ENCODE peak calls at places on chromosomes 3 and 15, in eight cellular contexts. G is GM23338, Z is Karpas-422, M is HCT116, W is PC-9, E is hepatocyte, Q is MM.1S, C is GM23248. F is an unnamed sample. For H3K9me2, the result is how much of the 10 kb centered on the place peaks cover.

GRCh38 chr3:107222927-107223326 is 154.3 kb upstream of the CCDC54 start:
- DNase-seq in E (no peak), Z (no peak), W (peak), G (no peak), M (no peak), C (peak), Q (no peak), F (no peak)

GRCh38 chr3:171874879-171875278 is 31.7 kb downstream of the TMEM212 start:
- DNase-seq in M (no peak), W (no peak), Z (no peak), G (no peak), Q (no peak), C (peak), E (no peak), F (no peak)

GRCh38 chr3:195855471-195856409 is 44.0 kb upstream of the MUC4 start:
- DNase-seq in W (no peak), Z (no peak), Q (no peak), G (no peak), M (no peak), E (no peak), C (no peak), F (peak)

GRCh38 chr3:2628117-2628516 is 482.1 kb downstream of the IL5RA start:
- DNase-seq in Z (no peak), G (peak), E (no peak), Q (no peak), M (no peak), C (no peak), W (no peak), F (no peak)

GRCh38 chr3:55330355-55330754 is 156.8 kb downstream of the WNT5A start:
- DNase-seq in Q (no peak), M (no peak), E (peak), W (peak), C (peak), G (no peak), Z (no peak), F (no peak)

GRCh38 chr15:59353994-59354951 is 18.4 kb downstream of the MYO1E start:
- DNase-seq in G (peak), M (no peak), Z (no peak), Q (no peak), C (no peak), E (no peak), W (no peak), F (no peak)

GRCh38 chr15:76150508-76150907 is 90.7 kb downstream of the TMEM266 start:
- DNase-seq in W (no peak), Z (peak), C (peak), E (no peak), M (no peak), Q (no peak), G (no peak), F (no peak)

GRCh38 chr3:62755285-62755684 is 119.9 kb downstream of the CADPS start:
- DNase-seq in E (no peak), G (no peak), Q (no peak), M (no peak), W (no peak), Z (peak), C (peak), F (peak)

GRCh38 chr3:69204315-69204957 is 82.0 kb upstream of the LMOD3 start:
- DNase-seq in C (peak), W (no peak), Q (no peak), M (no peak), G (no peak), E (peak), Z (no peak), F (no peak)

GRCh38 chr3:12897537-12898289 is 56.3 kb upstream of the RPL32 start:
- DNase-seq in W (no peak), E (no peak), G (no peak), M (no peak), Z (no peak), Q (peak), C (no peak), F (no peak)

GRCh38 chr3:129824926-129825541 is 68.5 kb downstream of the TMCC1 start:
- DNase-seq in W (peak), C (peak), G (peak), E (peak), Z (peak), Q (peak), M (peak), F (peak)

GRCh38 chr3:41498847-41499246 is 299.5 kb downstream of the CTNNB1 start:
- DNase-seq in W (no peak), Q (no peak), M (no peak), E (no peak), G (no peak), C (no peak), Z (no peak), F (no peak)

GRCh38 chr15:96303503-96304054 is 26.9 kb upstream of the NR2F2 start:
- DNase-seq in E (no peak), Z (no peak), W (no peak), G (no peak), C (no peak), M (no peak), Q (no peak), F (no peak)

GRCh38 chr15:38688761-38689160 is 124.1 kb upstream of the RASGRP1 start:
- DNase-seq in E (no peak), G (no peak), Q (no peak), Z (no peak), C (no peak), M (no peak), W (no peak), F (peak)

GRCh38 chr3:14222457-14222856 is 43.8 kb downstream of the LSM3 start:
- DNase-seq in G (no peak), C (no peak), W (no peak), Q (no peak), E (no peak), Z (no peak), M (no peak), F (no peak)

GRCh38 chr3:49903451-49904424 is at the start of gene MST1R:
- DNase-seq in W (peak), M (peak), E (peak), G (peak), Q (peak), Z (peak), C (peak), F (no peak)

GRCh38 chr3:131762981-131763380 is 260.2 kb upstream of the MRPL3 start:
- DNase-seq in Z (no peak), Q (no peak), C (peak), M (no peak), W (no peak), G (no peak), E (no peak), F (no peak)

GRCh38 chr15:76972420-76973361 is 22.2 kb upstream of the PSTPIP1 start:
- DNase-seq in E (peak), W (no peak), Z (no peak), M (no peak), G (no peak), C (peak), Q (no peak), F (no peak)

GRCh38 chr15:47991376-47991775 is 129.4 kb upstream of the SLC24A5 start:
- DNase-seq in G (no peak), Z (no peak), W (no peak), E (no peak), C (peak), Q (no peak), M (no peak), F (no peak)

GRCh38 chr3:126418661-126419131 is 24.0 kb downstream of the CFAP100 start:
- DNase-seq in M (no peak), W (no peak), G (no peak), Z (no peak), E (no peak), Q (no peak), C (no peak), F (no peak)

GRCh38 chr15:100123611-100124010 is 218.2 kb downstream of the ADAMTS17 start:
- DNase-seq in M (no peak), E (no peak), Q (no peak), W (no peak), G (no peak), Z (no peak), C (no peak), F (no peak)

GRCh38 chr15:58748787-58749531 is 548 bp downstream of the ADAM10 start:
- DNase-seq in Q (peak), C (peak), E (peak), W (no peak), Z (peak), G (peak), M (no peak), F (peak)

GRCh38 chr15:74627766-74628165 is 12.1 kb downstream of the CLK3 start:
- DNase-seq in Q (no peak), Z (no peak), E (no peak), C (no peak), M (no peak), W (no peak), G (no peak), F (no peak)

GRCh38 chr15:60137711-60138396 is 133.7 kb downstream of the FOXB1 start:
- DNase-seq in W (peak), G (no peak), M (no peak), C (peak), E (no peak), Q (no peak), Z (no peak), F (no peak)

GRCh38 chr3:190252080-190252479 is 70.2 kb downstream of the CLDN1 start:
- DNase-seq in Q (no peak), M (no peak), E (peak), C (peak), Z (no peak), G (no peak), W (peak), F (no peak)

GRCh38 chr3:133292251-133292650 is 107.6 kb upstream of the BFSP2 start:
- DNase-seq in C (no peak), M (no peak), E (no peak), Q (no peak), Z (no peak), W (no peak), G (no peak), F (no peak)

GRCh38 chr15:39251413-39252197 is 329.3 kb upstream of the THBS1 start:
- DNase-seq in E (no peak), G (no peak), W (no peak), C (no peak), Q (no peak), Z (no peak), M (no peak), F (no peak)

GRCh38 chr3:124926426-124927116 is 8.0 kb downstream of the MUC13 start:
- DNase-seq in M (no peak), Q (no peak), Z (no peak), E (no peak), W (no peak), G (no peak), C (peak), F (no peak)

GRCh38 chr3:183477801-183478456 is 49.5 kb upstream of the MCF2L2 start:
- DNase-seq in M (no peak), E (no peak), G (no peak), Z (no peak), Q (no peak), C (no peak), W (no peak), F (no peak)

GRCh38 chr15:52567886-52568568 is 803 bp downstream of the ARPP19 start:
- DNase-seq in M (peak), C (peak), G (peak), W (peak), Q (peak), Z (peak), E (peak), F (peak)

GRCh38 chr3:64174328-64174727 is 50.9 kb downstream of the PRICKLE2 start:
- DNase-seq in G (no peak), Q (no peak), Z (no peak), W (peak), C (no peak), M (no peak), E (peak), F (no peak)

GRCh38 chr3:178275793-178276192 is 260.4 kb upstream of the KCNMB2 start:
- DNase-seq in G (no peak), C (peak), E (no peak), W (no peak), Q (no peak), M (no peak), Z (no peak), F (no peak)

DNA sequence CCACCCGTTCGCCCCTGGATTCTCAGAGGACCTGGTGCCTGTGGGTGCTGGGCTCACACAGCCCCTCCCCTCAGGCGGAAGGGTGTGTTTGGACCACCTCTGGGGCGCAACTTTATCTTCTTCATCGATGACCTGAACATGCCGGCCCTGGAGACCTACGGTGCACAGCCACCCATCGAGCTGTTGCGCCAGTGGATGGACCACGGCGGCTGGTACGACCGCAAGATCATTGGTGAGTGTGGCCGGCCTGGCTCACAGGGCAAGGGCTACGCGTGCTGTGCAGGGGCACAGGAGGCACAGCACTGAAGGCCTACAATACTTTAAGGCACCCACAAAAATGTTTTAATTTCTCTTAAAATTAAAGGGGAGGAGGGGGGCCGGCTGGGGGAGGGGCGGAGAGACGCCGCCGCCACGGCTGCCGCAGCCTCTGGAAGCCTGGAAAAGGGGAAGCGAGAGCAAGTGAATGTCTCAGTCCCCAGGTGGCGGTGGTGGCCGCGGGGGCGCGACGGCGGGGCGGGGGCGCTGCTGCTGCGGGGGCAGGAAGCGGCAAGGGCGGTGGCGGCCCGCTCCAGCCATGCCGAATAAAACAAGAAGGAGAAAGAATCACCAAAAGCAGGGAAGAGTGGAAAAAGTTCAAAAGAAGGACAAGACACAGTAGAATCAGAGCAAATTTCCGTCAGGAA is 56.8 kb downstream of the DNAH1 start:
- DNase-seq in G (peak), W (no peak), Z (peak), E (no peak), M (no peak), Q (no peak), C (no peak), F (peak)
- H3K9me2 ChIP-seq in G (under half), W (under half), Z (under half), E (under half), M (under half), Q (under half), C (under half), F (under half)

GRCh38 chr3:42839616-42840015 is 30.4 kb downstream of the ACKR2 start:
- DNase-seq in G (peak), Q (peak), Z (peak), C (peak), W (peak), E (peak), M (peak), F (peak)

GRCh38 chr3:42836545-42837123 is 27.4 kb downstream of the ACKR2 start:
- DNase-seq in Q (no peak), G (no peak), C (no peak), Z (no peak), M (no peak), E (no peak), W (no peak), F (no peak)

GRCh38 chr3:42843730-42844713 is 31.7 kb downstream of the CYP8B1 start:
- DNase-seq in Z (no peak), M (no peak), G (peak), Q (no peak), W (no peak), C (no peak), E (no peak), F (no peak)

GRCh38 chr3:42841332-42841731 is 32.1 kb downstream of the ACKR2 start:
- DNase-seq in E (no peak), M (no peak), Z (no peak), Q (no peak), G (no peak), W (no peak), C (no peak), F (no peak)

DNA sequence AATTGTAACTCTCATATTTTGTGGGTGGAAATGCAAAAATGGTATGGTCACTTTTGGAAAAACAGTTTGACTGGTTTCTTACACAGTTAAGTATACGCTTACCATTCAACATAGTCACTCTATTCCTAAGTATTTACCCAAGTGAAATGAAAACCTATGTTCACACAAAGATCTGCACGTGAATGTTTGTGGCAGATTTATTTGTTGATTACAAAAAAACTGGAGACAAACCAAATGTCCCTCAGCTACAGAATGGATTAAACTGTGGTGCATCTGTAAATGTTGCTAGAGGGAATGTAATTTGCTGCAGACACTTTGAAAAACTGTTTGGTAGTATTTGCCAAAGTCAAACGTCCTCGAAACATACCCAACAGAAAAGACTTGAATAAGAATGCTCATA is 29.3 kb downstream of the ACKR2 start:
- DNase-seq in E (no peak), G (no peak), C (no peak), Q (no peak), W (no peak), Z (no peak), M (no peak), F (no peak)
- H3K9me2 ChIP-seq in E (under half), G (under half), C (under half), Q (under half), W (under half), Z (under half), M (under half), F (under half)

DNA sequence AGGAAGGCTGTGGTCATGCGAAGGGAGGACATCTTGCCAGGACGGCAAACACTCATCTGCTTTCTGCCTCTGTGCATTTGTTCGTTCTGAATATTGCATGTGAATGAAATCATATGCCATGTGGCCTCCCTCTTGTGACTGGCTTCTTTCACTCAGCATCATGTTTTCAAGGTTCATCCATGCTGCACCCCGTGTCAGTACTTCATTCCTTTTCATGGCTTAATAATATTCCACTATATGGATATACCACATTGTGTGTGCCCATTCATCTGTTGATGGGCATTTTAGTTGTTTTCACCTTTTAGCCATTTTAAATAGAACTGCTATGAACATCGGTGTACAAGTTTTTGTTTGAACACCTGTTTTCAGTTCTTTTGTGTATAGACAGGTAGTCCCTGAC is 118.7 kb downstream of the GABRG3 start:
- DNase-seq in Z (no peak), Q (no peak), M (no peak), W (no peak), C (no peak), E (no peak), G (no peak), F (no peak)
- H3K9me2 ChIP-seq in Z (under half), Q (under half), M (under half), W (under half), C (under half), E (under half), G (under half), F (under half)

GRCh38 chr3:136036306-136036705 is 70.8 kb downstream of the PPP2R3A start:
- DNase-seq in E (no peak), Q (no peak), W (no peak), M (no peak), Z (no peak), G (no peak), C (no peak), F (no peak)

GRCh38 chr3:136042608-136043221 is 77.2 kb downstream of the PPP2R3A start:
- DNase-seq in Q (peak), M (peak), E (peak), W (peak), G (peak), Z (peak), C (peak), F (peak)

GRCh38 chr3:136038668-136039067 is 73.1 kb downstream of the PPP2R3A start:
- DNase-seq in C (no peak), Q (no peak), Z (no peak), G (no peak), W (no peak), M (no peak), E (no peak), F (no peak)
- H3K9me2 ChIP-seq in C (under half), Q (under half), Z (under half), G (under half), W (under half), M (under half), E (under half), F (under half)